ENCODE peak calls at places on chromosomes 16 and 17, in four cellular contexts. Z is esophagus muscularis mucosa, Y is HepG2, J is A549. Q is an unnamed sample.

GRCh38 chr17:82845163-82845807 is 5.5 kb upstream of the ZNF750 start:
- DNase-seq in Y (no peak), Z (no peak), J (no peak), Q (no peak)

GRCh38 chr17:8289103-8289397 is 580 bp downstream of the RANGRF start:
- DNase-seq in Y (no peak), Z (no peak), J (no peak), Q (peak)

GRCh38 chr16:87060026-87060986 is 256.9 kb downstream of the C16orf95 start:
- DNase-seq in J (peak), Z (no peak), Y (no peak), Q (peak)

GRCh38 chr17:39462644-39463375 is 1.5 kb downstream of the CDK12 start:
- DNase-seq in J (peak), Z (no peak), Y (no peak), Q (no peak)

GRCh38 chr17:33267279-33267790 is 25.8 kb downstream of the ASIC2 start:
- DNase-seq in Z (no peak), J (peak), Y (no peak), Q (no peak)

GRCh38 chr16:81637336-81638235 is 141.5 kb upstream of the PLCG2 start:
- DNase-seq in Y (no peak), Z (no peak), J (no peak), Q (no peak)

GRCh38 chr16:30186782-30187555 is 3.6 kb downstream of the CORO1A start:
- DNase-seq in Y (peak), J (peak), Z (no peak), Q (peak)

GRCh38 chr17:61323696-61324539 is 75.7 kb upstream of the TBX2 start:
- DNase-seq in Y (no peak), Z (no peak), J (peak), Q (no peak)

GRCh38 chr16:1557074-1557473 is 23.6 kb downstream of the TMEM204 start:
- DNase-seq in J (no peak), Y (no peak), Z (no peak), Q (no peak)

GRCh38 chr16:69318911-69319289 is 7.8 kb downstream of the VPS4A start:
- DNase-seq in Z (no peak), Y (no peak), J (no peak), Q (no peak)

GRCh38 chr17:30314474-30314873 is 19.4 kb downstream of the TMIGD1 start:
- DNase-seq in Y (no peak), Z (no peak), J (no peak), Q (no peak)

GRCh38 chr17:76268991-76269981 is 4.1 kb downstream of the UBALD2 start:
- DNase-seq in Y (no peak), J (no peak), Z (no peak), Q (no peak)

GRCh38 chr16:87380875-87381274 is 2.7 kb downstream of the FBXO31 start:
- DNase-seq in Y (peak), J (no peak), Z (no peak), Q (peak)

GRCh38 chr16:56667581-56668571 is at the start of gene MT1G:
- DNase-seq in Z (no peak), Y (peak), J (no peak), Q (no peak)

GRCh38 chr17:3978421-3979275 is 14.4 kb upstream of the ATP2A3 start:
- DNase-seq in Z (no peak), J (no peak), Y (no peak), Q (no peak)

GRCh38 chr16:85663891-85664321 is 24.8 kb downstream of the GINS2 start:
- DNase-seq in Z (no peak), J (no peak), Y (no peak), Q (peak)

GRCh38 chr17:11986939-11987329 is 10.3 kb downstream of the ZNF18 start:
- DNase-seq in Z (no peak), J (peak), Y (peak), Q (no peak)

GRCh38 chr16:49737541-49737940 is 118.4 kb downstream of the ZNF423 start:
- DNase-seq in Y (no peak), J (no peak), Z (no peak), Q (no peak)

GRCh38 chr17:61389670-61390478 is 9.8 kb upstream of the TBX2 start:
- DNase-seq in J (peak), Z (no peak), Y (no peak), Q (peak)

GRCh38 chr17:58960068-58960467 is 146.6 kb downstream of the TRIM37 start:
- DNase-seq in Y (peak), J (peak), Z (no peak), Q (no peak)

GRCh38 chr17:10337976-10338375 is 34.8 kb downstream of the MYH13 start:
- DNase-seq in Z (no peak), J (no peak), Y (no peak), Q (no peak)

GRCh38 chr17:10172241-10172741 is 26.1 kb downstream of the GAS7 start:
- DNase-seq in Y (no peak), J (no peak), Z (no peak), Q (no peak)

GRCh38 chr16:67928561-67929364 is 2.9 kb downstream of the CTRL start:
- DNase-seq in Y (peak), J (peak), Z (no peak), Q (peak)

GRCh38 chr17:62892069-62892675 is 73.9 kb upstream of the TANC2 start:
- DNase-seq in J (no peak), Y (no peak), Z (no peak), Q (no peak)

GRCh38 chr16:69494993-69495392 is 70.6 kb downstream of the CYB5B start:
- DNase-seq in J (peak), Y (peak), Z (no peak), Q (no peak)

GRCh38 chr17:40602445-40603443 is 37.5 kb upstream of the CCR7 start:
- DNase-seq in Z (peak), J (no peak), Y (no peak), Q (no peak)

GRCh38 chr16:21964353-21964752 is 11.2 kb downstream of the UQCRC2 start:
- DNase-seq in J (no peak), Y (no peak), Z (no peak), Q (no peak)

DNA sequence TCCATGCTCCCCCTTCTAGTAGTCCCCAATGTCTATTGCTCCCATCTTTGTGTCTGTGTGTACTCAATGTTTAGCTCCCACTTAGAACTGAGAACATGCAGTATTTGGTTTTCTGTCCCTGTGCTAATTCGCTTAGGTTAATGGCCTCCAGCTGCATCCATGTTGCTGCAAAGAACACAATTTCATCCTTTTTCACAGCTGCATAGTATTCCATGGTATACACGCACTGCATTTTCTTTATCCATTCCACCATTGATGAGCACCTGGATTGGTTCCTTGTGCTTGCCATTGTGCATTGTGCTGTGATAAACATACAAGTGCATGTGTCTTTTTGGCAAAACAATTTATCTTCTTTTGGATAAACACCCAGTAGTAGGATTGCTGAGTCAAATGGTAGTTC is 77.0 kb upstream of the HSBP1 start:
- DNase-seq in Y (no peak), J (no peak), Z (no peak), Q (no peak)
- TF ChIP-seq CTCF in Y (no peak), J (no peak), Z (no peak), Q (no peak)

DNA sequence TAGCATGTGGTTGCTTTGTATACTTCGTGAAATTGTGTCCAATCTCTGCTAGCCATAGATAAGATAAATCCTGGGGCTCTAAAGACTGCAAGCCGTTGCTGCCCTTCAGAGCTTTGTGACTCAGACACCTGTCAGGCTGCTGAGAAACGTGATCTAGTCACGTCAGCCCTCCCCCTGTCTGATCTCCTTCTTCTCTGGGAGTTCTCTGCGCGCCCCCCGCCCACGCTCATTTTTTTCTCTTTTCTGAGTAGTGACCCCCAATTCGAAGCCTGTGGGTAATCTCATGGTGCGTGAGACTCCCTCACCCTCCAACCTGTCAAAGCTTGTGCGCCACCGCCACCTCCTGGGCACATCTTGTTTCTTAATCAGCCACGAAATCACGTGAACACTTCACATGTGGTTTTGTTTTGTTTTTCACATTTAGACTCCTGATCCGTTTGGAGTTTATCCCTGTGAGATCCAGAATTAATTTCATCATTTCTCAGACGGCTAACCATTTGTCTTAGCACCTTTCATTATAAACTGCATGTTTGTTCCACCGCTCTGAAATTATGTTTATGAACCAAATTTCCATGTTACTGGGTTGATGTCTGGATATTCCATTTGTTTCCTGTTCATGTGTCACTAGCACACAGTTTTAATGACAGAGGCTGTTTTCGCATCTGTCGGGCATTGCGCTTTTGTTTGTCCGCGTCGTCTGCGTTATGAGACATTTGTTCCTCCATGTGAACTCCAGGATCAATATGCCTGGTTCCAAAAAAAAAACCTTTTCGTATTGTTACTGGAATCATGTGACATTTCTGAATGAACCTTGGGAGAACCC is 977 bp upstream of the ZNF778 start:
- DNase-seq in Z (no peak), J (peak), Y (peak), Q (peak)
- TF ChIP-seq EP300 in Z (no peak), J (no peak), Y (no peak), Q (no peak)

DNA sequence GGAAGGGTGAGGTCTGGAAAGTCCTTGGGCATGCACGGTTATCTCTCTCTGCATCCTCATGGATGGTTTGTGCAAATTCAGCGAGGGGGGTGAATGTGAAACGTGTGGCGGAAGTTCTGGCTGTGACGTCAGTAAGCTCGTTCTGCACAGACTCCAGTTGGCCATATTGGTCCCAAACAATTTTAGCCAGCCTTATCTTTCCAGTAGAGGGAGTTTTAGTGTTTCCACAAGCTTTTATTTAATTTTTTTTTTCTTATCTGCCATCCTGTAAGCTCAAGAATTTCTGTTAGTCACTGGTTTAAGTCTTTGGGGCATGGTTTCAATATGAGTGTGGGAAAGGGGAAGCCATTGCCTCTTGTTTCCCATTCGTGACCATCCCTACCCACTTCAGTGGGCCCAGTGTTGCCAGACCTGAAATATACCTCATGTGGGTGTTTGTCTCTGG is 39.0 kb downstream of the HLF start:
- DNase-seq in Z (no peak), Y (no peak), J (no peak), Q (no peak)
- TF ChIP-seq CTCF in Z (no peak), Y (peak), J (peak), Q (no peak)

GRCh38 chr16:89001117-89002027 is 24.4 kb upstream of the CBFA2T3 start:
- DNase-seq in J (no peak), Y (no peak), Z (no peak), Q (no peak)

GRCh38 chr16:89002851-89003830 is 26.1 kb upstream of the CBFA2T3 start:
- DNase-seq in Y (no peak), J (no peak), Z (no peak), Q (no peak)

GRCh38 chr16:88995746-88996535 is 18.9 kb upstream of the CBFA2T3 start:
- DNase-seq in J (no peak), Z (no peak), Y (no peak), Q (no peak)

GRCh38 chr16:89000207-89000959 is 23.4 kb upstream of the CBFA2T3 start:
- DNase-seq in Z (no peak), J (no peak), Y (no peak), Q (no peak)

DNA sequence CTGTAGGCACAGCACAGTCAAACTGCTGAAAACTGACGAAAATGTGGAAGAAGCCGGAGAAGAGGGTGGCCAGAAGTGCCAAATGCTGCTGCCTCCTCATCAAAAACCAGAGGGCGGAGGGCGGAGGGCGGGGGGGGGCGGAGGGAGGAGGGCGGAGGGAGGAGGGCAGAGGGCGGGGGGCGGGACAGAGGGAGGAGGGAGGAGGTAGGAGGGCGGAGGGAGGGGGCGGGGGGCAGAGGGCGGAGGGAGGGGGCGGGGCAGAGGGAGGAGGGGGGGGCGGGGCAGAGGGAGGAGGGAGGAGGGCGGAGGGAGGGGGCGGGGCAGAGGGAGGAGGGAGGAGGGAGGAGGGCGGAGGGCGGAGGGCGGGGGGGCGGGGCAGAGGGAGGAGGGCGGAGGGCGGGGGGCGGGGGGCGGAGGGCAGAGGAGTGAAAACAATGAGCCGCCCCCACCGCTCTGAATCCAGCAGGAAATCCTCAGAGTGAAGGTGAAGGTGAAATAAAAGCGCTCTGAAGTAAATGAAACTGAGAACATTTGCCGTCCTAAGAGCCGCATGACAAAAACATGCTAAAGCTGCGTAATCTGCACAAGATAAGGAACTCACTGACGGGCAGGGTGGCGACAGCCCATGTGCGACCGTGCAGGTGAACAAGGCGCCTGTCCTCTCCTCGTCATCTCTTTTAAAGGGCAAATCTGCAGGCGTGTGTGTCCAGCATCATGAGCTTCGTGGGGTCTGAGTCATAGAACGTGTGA is 22.6 kb upstream of the CBFA2T3 start:
- DNase-seq in J (no peak), Y (no peak), Z (no peak), Q (no peak)
- TF ChIP-seq EP300 in J (no peak), Y (no peak), Z (no peak), Q (no peak)

DNA sequence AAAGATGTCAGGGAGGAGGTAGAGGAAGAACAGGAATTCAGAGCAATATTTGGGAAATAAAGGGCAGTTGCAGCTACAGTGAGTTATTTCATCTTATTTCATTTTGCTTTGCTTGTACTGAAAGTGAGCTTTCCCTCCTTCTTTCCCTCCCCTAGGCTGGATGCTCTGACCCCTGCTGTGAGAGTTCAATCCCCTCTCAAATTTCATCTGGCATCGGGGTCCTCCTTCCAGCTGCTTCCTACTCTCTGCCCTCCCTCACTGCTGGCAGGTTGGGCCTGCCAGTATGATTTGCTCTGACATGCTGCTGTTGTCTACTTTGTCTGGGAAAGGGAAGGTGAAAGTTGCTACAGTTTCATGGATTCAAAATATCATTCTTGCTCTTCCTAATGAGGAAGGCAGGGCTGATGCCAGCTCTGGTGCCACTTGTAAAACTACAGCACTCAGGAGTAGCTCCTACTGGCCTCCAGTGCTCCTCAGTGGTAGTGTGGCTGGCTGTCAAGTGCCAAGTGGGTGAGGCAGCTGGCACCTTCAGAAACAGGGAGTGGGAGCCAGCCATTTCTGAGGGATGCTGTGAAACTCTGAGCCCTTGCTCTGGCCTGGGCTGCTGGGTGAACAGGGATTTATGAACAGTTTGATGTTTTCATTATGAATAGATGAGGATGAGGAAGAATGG is 408.6 kb downstream of the HAPSTR1 start:
- DNase-seq in Y (no peak), J (no peak), Z (no peak), Q (no peak)
- TF ChIP-seq CTCF in Y (no peak), J (no peak), Z (no peak), Q (no peak)

GRCh38 chr17:34723875-34724274 is 144.5 kb downstream of the TMEM132E start:
- DNase-seq in Z (no peak), J (no peak), Y (no peak), Q (no peak)
- TF ChIP-seq EP300 in Z (no peak), J (no peak), Y (no peak), Q (no peak)

GRCh38 chr16:74999683-75000480 is 1.1 kb downstream of the ZNRF1 start:
- DNase-seq in J (no peak), Z (no peak), Y (peak), Q (peak)
- TF ChIP-seq CTCF in J (no peak), Z (no peak), Y (peak), Q (no peak)

DNA sequence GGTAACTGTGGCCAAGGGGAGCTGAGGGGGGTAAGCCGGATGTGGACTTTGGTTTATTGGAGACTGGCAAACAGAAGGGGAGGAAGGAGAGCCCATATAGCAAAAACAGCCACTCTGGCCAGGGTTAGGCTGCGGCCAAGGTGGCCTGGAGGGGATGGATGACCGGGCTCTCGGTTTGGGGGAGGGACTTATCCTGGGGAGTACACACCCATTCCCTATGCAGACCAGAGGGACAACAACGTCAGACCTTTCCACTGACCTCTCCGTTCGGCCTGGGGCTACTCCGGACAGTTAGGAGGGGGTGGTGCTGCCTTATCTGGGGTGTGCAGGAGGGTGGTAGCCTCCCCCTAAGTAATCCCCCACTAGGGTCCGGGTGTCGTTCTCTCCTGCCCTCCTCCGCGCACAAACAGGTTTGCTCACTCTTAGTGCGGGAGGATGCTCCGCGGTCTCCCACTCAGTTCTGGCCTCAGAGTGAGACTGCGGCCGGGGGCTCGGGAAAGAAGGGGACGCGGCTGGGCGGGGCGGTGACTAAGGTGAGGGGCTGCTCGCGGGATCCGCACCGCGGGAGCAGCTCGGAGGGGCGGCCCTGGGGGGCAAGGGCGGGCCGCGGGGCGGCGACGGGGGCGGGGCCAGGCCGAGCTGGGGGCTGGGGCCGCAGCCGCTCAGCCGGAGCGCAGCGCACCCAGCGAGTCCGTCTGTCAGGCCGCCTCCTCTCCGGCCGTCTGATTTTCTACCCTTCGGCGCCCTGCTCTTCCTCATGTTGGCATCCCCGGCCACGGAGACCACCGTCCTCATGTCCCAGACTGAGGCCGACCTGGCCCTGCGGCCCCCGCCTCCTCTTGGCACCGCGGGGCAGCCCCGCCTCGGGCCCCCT is at the start of gene WNK4:
- DNase-seq in J (peak), Y (peak), Z (no peak), Q (peak)
- TF ChIP-seq EP300 in J (no peak), Y (peak), Z (no peak), Q (no peak)

Q was measured in ovary.